ENCODE peak calls at places on chromosomes 5 and 9, in eight cellular contexts. Z is tibial nerve, R is Peyer's patch, N is upper lobe of left lung, L is SJSA1, T is right atrium auricular region, I is heart left ventricle, O is NT2/D1. P is an unnamed sample.

GRCh38 chr5:143592648-143593047 is 189.2 kb upstream of the NR3C1 start:
- DNase-seq in O (no peak), I (no peak), T (no peak), R (peak; percentile 55), N (peak; percentile 45), L (no peak), Z (peak; percentile 14), P (no peak)

GRCh38 chr9:124343533-124344290 is 71.5 kb downstream of the PSMB7 start:
- DNase-seq in Z (no peak), N (no peak), O (no peak), R (no peak), I (no peak), T (no peak), L (no peak), P (no peak)

GRCh38 chr9:35793461-35793860 is 2.1 kb downstream of the NPR2 start:
- DNase-seq in T (no peak), L (no peak), R (no peak), N (no peak), I (no peak), Z (no peak), O (no peak), P (no peak)

GRCh38 chr5:106415541-106415940 is 1255.2 kb downstream of the EFNA5 start:
- DNase-seq in N (no peak), I (no peak), Z (no peak), O (no peak), R (no peak), T (no peak), L (peak; percentile 86), P (no peak)

GRCh38 chr9:121888438-121888775 is 204.7 kb downstream of the TTLL11 start:
- DNase-seq in T (peak; percentile 69), I (no peak), L (peak; percentile 50), Z (no peak), O (no peak), R (no peak), N (no peak), P (no peak)

GRCh38 chr9:20684865-20685696 is 1.0 kb downstream of the FOCAD start:
- DNase-seq in L (no peak), R (no peak), T (no peak), N (no peak), I (no peak), Z (no peak), O (no peak), P (no peak)

GRCh38 chr5:181170996-181171395 is 23.6 kb downstream of the OR2V2 start:
- DNase-seq in N (no peak), L (no peak), R (no peak), O (no peak), Z (no peak), I (no peak), T (no peak), P (no peak)

GRCh38 chr5:59367791-59368394 is 525.6 kb downstream of the PDE4D start:
- DNase-seq in L (peak; percentile 46), I (peak; percentile 34), T (no peak), N (peak; percentile 64), O (peak; percentile 46), R (no peak), Z (peak; percentile 70), P (peak; percentile 36)

GRCh38 chr9:82810902-82811301 is 252.0 kb downstream of the RASEF start:
- DNase-seq in N (no peak), I (no peak), L (no peak), R (no peak), Z (no peak), O (no peak), T (no peak), P (peak; percentile 59)

GRCh38 chr5:123482258-123482657 is 29.7 kb upstream of the CSNK1G3 start:
- DNase-seq in Z (no peak), N (no peak), R (no peak), T (no peak), L (no peak), I (no peak), O (no peak), P (no peak)

GRCh38 chr5:7087719-7088297 is 308.1 kb upstream of the ADCY2 start:
- DNase-seq in I (no peak), N (no peak), T (no peak), O (no peak), L (no peak), R (no peak), Z (no peak), P (no peak)

GRCh38 chr5:43041669-43042175 is 1.6 kb upstream of the ANXA2R start:
- DNase-seq in L (peak; percentile 68), Z (no peak), O (no peak), R (peak; percentile 65), N (peak; percentile 62), T (peak; percentile 68), I (peak; percentile 69), P (no peak)

GRCh38 chr5:58185397-58186195 is 274.3 kb downstream of the PLK2 start:
- DNase-seq in Z (no peak), N (no peak), I (no peak), O (no peak), L (no peak), T (no peak), R (no peak), P (no peak)

GRCh38 chr9:104866186-104866585 is 61.8 kb downstream of the ABCA1 start:
- DNase-seq in L (no peak), R (no peak), O (no peak), T (no peak), N (no peak), I (no peak), Z (no peak), P (no peak)
- H3K4me1 ChIP-seq in L (peaks cover 66% of the 10 kb centered on the region), R (no peaks in the 10 kb centered on the region), O (peaks cover 13% of the 10 kb centered on the region), T (no peaks in the 10 kb centered on the region), N (peaks cover 17% of the 10 kb centered on the region), I (peaks cover 44% of the 10 kb centered on the region), Z (peaks cover 34% of the 10 kb centered on the region), P (peaks cover 6% of the 10 kb centered on the region)

DNA sequence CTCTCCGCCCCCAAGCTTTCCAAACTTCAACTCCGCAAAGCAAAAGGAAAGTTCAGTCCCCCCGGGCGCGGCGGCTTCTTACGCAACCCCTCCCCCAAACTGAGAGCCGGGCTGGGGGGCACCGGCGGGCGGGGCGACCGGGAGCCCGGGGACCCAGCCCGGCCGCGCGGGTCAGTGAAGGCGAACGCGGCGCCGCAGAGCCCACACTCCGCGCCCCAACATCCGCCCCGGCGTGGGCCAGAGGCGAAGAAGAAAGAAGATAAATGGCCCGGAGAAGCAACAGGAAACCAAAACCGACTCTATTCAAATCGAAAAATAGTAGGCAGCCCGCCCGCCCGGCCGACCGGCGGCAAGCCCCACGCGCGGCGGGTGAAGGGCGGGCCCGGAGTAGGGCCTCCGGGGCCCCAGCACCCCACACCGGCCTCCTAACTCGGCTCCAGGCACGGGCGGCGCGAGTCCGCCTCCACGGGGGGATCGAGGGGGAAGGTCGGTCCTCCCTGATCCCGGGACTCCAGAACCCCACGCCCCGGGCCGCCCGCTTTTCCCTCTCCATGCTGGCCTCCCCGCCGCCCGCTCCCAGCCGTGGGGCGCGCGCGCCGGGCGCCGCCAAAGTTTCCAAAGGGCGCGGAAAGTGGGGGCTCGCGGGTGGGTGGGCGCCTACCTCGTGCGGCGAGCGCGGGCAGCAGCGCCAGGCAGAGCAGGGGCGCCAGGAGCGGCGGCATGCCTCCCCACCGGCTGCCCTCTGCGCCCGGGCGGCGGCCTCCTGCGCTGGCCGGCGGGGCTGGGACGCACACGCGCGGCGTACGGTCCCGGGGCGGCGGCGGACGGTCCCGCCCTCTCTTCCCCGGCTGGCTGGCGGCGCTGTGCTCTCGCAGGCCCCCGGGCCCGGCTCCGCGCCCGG is 533 bp downstream of the NOTCH1 start:
- DNase-seq in O (no peak), L (no peak), N (no peak), I (no peak), R (peak; percentile 52), T (no peak), Z (no peak), P (no peak)
- H3K4me1 ChIP-seq in O (peaks cover 45% of the 10 kb centered on the region), L (peaks cover 29% of the 10 kb centered on the region), N (peaks cover 66% of the 10 kb centered on the region), I (peaks cover 61% of the 10 kb centered on the region), R (peaks cover 4% of the 10 kb centered on the region), T (no peaks in the 10 kb centered on the region), Z (peaks cover 54% of the 10 kb centered on the region), P (peaks cover 58% of the 10 kb centered on the region)

DNA sequence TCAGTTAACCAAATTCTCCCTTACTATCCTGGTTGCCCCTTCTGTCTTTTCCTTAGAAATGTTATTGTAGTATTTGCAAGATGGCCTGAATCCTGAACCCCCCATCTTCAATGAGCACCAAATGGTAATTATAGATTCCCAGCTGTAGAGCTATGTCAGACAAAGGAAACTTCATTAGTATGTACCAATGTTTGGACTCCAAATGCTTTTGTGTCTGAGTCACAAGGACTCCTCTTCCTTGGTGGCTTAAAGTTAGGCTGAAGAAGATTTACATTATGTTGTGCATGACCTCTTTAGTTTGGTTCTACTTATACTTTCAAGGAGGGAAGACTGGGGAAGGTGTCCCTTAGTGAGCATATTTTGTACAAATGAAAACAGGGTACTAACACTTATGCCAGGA is 105.9 kb upstream of the CDKN2B start:
- DNase-seq in Z (no peak), R (no peak), L (no peak), I (no peak), T (no peak), N (no peak), O (no peak), P (no peak)
- H3K4me1 ChIP-seq in Z (peaks cover 4% of the 10 kb centered on the region), R (no peaks in the 10 kb centered on the region), L (peaks cover 79% of the 10 kb centered on the region), I (peaks cover 5% of the 10 kb centered on the region), T (no peaks in the 10 kb centered on the region), N (peaks cover 8% of the 10 kb centered on the region), O (no peaks in the 10 kb centered on the region), P (no peaks in the 10 kb centered on the region)

DNA sequence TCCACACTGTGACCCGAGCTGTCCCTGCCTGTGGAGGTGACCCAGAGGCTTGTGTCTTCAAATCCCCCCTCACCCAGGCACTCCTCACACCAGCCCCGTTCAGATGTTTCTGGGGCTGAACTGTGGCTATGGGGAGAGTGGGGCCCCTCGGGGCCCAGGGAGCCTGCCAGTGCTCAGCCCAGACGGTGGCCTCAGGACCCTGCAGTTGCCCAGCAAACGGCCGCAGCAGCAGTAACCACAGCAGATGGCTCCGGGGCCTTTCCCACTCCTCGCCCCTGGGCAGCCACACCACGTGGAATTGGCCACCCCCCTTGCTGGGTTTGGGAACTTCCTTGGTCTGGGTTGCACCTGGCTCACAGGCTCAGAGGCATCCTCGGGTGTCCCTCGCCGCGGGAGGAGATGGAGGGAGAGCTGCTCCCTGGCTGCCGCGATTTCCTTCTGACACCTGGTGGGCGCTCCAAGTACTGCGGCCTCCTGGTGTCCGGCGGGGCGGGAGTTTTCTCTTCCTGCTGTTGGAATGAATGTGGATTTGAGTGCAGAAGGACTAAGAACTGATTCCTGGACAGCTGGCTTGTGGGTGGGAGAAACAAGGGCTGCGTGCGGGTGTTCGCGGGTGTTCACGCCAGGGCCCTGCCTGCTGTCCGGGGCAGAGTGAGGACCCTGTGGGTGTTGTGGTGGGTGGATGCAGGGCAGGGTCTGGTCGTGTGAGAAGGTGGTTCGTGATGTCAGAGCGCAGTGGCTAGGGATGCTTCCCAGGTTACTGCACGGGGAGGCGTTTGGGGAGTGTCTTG is 97.5 kb downstream of the COL5A1 start:
- DNase-seq in I (peak; percentile 78), Z (peak; percentile 76), R (no peak), O (peak; percentile 44), N (peak; percentile 44), T (peak; percentile 79), L (peak; percentile 66), P (peak; percentile 12)
- H3K4me1 ChIP-seq in I (peaks cover 35% of the 10 kb centered on the region), Z (peaks cover 9% of the 10 kb centered on the region), R (no peaks in the 10 kb centered on the region), O (peaks cover 13% of the 10 kb centered on the region), N (no peaks in the 10 kb centered on the region), T (no peaks in the 10 kb centered on the region), L (peaks cover 3% of the 10 kb centered on the region), P (no peaks in the 10 kb centered on the region)

GRCh38 chr5:82285206-82285605 is 7.1 kb upstream of the RPS23 start:
- DNase-seq in Z (no peak), O (no peak), T (no peak), N (no peak), I (no peak), R (no peak), L (no peak), P (no peak)
- H3K4me1 ChIP-seq in Z (no peaks in the 10 kb centered on the region), O (no peaks in the 10 kb centered on the region), T (no peaks in the 10 kb centered on the region), N (no peaks in the 10 kb centered on the region), I (no peaks in the 10 kb centered on the region), R (no peaks in the 10 kb centered on the region), L (no peaks in the 10 kb centered on the region), P (no peaks in the 10 kb centered on the region)